ENCODE peak calls at places on chromosomes 4 and X, in six cellular contexts. T is bronchial epithelial cell, D is cardiac fibroblast, S is foreskin keratinocyte, X is fibroblast of the aortic adventitia, G is A549. Q is an unnamed sample.

GRCh38 chrX:103540145-103540544 is 20.9 kb upstream of the RAB40A start:
- DNase-seq in T (peak), D (peak), X (peak), S (no peak), G (no peak), Q (no peak)

GRCh38 chr4:108881190-108881589 is 118.3 kb upstream of the ETNPPL start:
- DNase-seq in S (peak), T (peak), G (no peak), X (peak), D (peak), Q (no peak)

GRCh38 chr4:156718226-156718625 is 253.4 kb downstream of the PDGFC start:
- DNase-seq in T (peak), D (no peak), X (no peak), G (no peak), S (no peak), Q (no peak)

GRCh38 chr4:109496875-109497274 is 63.2 kb upstream of the MCUB start:
- DNase-seq in X (no peak), T (no peak), S (no peak), G (no peak), D (no peak), Q (no peak)

GRCh38 chr4:82774711-82775171 is 23.9 kb downstream of the SCD5 start:
- DNase-seq in T (no peak), S (no peak), G (no peak), X (peak), D (no peak), Q (no peak)

GRCh38 chr4:26727849-26728248 is 132.8 kb upstream of the STIM2 start:
- DNase-seq in T (no peak), D (no peak), S (no peak), G (no peak), X (no peak), Q (no peak)

GRCh38 chrX:39759526-39760224 is 338.1 kb downstream of the BCOR start:
- DNase-seq in X (peak), G (peak), S (no peak), T (no peak), D (peak), Q (no peak)

GRCh38 chr4:151629097-151629783 is 131.6 kb downstream of the GATB start:
- DNase-seq in X (no peak), D (no peak), S (peak), G (no peak), T (peak), Q (no peak)

GRCh38 chr4:149553959-149554520 is 261.6 kb downstream of the IQCM start:
- DNase-seq in S (no peak), G (no peak), X (no peak), D (no peak), T (no peak), Q (no peak)

GRCh38 chrX:78375894-78376293 is 48.5 kb upstream of the CYSLTR1 start:
- DNase-seq in T (peak), X (peak), S (peak), D (peak), G (no peak), Q (no peak)

GRCh38 chr4:139886798-139887197 is 221.2 kb downstream of the MGST2 start:
- DNase-seq in D (peak), G (no peak), X (no peak), T (no peak), S (no peak), Q (no peak)

GRCh38 chrX:12206413-12206812 is 68.1 kb downstream of the FRMPD4 start:
- DNase-seq in G (no peak), D (no peak), S (no peak), X (no peak), T (no peak), Q (no peak)

GRCh38 chr4:148503681-148504080 is 61.5 kb upstream of the NR3C2 start:
- DNase-seq in D (no peak), S (no peak), T (no peak), X (no peak), G (no peak), Q (no peak)

GRCh38 chr4:130306566-130306965 is 1210.6 kb downstream of the C4orf33 start:
- DNase-seq in X (no peak), D (no peak), G (peak), T (no peak), S (no peak), Q (no peak)

GRCh38 chr4:91108751-91109150 is 981.6 kb downstream of the CCSER1 start:
- DNase-seq in D (no peak), T (no peak), X (no peak), G (no peak), S (no peak), Q (no peak)

GRCh38 chr4:108834787-108835384 is 72.0 kb upstream of the ETNPPL start:
- DNase-seq in D (peak), S (no peak), X (peak), G (peak), T (peak), Q (no peak)

GRCh38 chr4:108492816-108493595 is 127.4 kb upstream of the RPL34 start:
- DNase-seq in X (peak), D (peak), G (peak), S (no peak), T (peak), Q (no peak)

GRCh38 chr4:187744911-187745310 is 250.7 kb upstream of the ZFP42 start:
- DNase-seq in T (no peak), G (no peak), X (no peak), D (no peak), S (no peak), Q (no peak)

GRCh38 chrX:45811307-45811706 is 610.6 kb upstream of the DIPK2B start:
- DNase-seq in T (no peak), X (no peak), D (no peak), S (no peak), G (no peak), Q (no peak)

GRCh38 chrX:130100180-130100579 is 10.1 kb downstream of the ELF4 start:
- DNase-seq in D (peak), T (no peak), G (no peak), X (peak), S (no peak), Q (no peak)

GRCh38 chr4:149344436-149344835 is 471.2 kb downstream of the IQCM start:
- DNase-seq in G (no peak), T (peak), D (peak), X (peak), S (peak), Q (no peak)

GRCh38 chrX:45807572-45808425 is 607.1 kb upstream of the DIPK2B start:
- DNase-seq in S (no peak), X (peak), D (peak), T (peak), G (peak), Q (no peak)

GRCh38 chr4:88033309-88033708 is 25.9 kb downstream of the PKD2 start:
- DNase-seq in T (peak), S (no peak), D (peak), G (peak), X (peak), Q (no peak)

GRCh38 chr4:163356104-163356503 is 12.4 kb downstream of the NPY5R start:
- DNase-seq in S (no peak), T (no peak), D (no peak), X (no peak), G (no peak), Q (no peak)
- TF ChIP-seq CTCF in S (no peak), T (peak), D (peak), X (no peak), G (no peak), Q (no peak)

GRCh38 chr4:175953960-175954521 is 111.6 kb upstream of the WDR17 start:
- DNase-seq in X (no peak), G (peak), T (no peak), S (no peak), D (no peak), Q (no peak)
- TF ChIP-seq CTCF in X (no peak), G (no peak), T (no peak), S (peak), D (no peak), Q (no peak)

DNA sequence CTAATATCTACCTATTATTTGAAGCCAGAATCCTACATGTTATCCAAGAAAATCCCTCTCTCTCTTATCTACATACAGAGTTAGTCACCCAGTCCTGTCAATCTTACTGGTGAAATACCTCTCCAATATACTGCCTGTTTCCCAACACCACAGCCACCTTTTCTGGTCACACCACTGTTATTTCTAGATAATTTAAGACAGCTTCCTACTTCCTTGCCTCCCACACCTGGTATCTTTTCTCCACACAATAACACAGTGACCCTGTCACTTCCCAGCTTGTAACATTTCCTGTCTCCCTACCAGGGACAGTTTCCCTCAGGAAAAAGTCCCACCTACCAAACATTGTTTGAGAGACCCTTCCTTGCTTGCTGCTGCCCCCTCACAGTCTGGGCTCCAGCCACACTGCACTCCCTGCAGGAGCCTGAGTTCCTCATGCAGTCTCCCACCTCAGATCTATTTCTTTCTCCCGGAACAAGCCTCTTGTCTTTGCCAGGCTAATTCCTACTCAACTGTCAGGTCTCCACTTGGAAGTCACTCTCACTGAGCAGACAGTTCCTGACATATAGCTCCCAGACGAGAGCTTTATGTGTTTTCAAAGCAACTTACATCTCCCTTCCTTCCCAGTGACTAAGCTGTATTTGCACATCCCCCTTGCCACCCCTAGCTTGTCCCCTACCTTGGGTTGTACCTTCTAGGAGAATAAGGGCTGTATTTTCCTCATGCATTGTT is 73.6 kb upstream of the QRFPR start:
- DNase-seq in G (no peak), T (peak), X (peak), D (no peak), S (no peak), Q (no peak)
- TF ChIP-seq CTCF in G (no peak), T (no peak), X (no peak), D (no peak), S (no peak), Q (no peak)

DNA sequence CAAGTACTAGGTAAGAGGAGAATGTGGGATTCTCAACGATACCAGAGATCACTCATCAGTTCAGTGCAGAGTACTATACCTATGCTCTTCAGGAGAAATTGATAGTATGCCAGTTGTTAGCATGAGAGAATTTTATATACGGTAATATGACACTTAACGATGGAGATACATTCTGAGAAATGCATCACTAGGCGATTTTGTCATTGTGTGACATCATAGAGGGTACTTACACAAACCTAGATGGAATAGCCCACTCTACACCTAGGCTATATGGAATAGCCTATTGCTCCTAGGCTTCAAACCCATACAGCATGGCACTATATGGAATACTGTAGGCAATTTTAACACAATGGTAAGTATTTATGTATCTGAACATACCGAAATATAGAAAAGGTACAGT is 140.2 kb downstream of the SLIT2 start:
- DNase-seq in S (no peak), D (no peak), X (no peak), T (no peak), G (no peak), Q (no peak)
- TF ChIP-seq CTCF in S (no peak), D (no peak), X (no peak), T (no peak), G (no peak), Q (no peak)

DNA sequence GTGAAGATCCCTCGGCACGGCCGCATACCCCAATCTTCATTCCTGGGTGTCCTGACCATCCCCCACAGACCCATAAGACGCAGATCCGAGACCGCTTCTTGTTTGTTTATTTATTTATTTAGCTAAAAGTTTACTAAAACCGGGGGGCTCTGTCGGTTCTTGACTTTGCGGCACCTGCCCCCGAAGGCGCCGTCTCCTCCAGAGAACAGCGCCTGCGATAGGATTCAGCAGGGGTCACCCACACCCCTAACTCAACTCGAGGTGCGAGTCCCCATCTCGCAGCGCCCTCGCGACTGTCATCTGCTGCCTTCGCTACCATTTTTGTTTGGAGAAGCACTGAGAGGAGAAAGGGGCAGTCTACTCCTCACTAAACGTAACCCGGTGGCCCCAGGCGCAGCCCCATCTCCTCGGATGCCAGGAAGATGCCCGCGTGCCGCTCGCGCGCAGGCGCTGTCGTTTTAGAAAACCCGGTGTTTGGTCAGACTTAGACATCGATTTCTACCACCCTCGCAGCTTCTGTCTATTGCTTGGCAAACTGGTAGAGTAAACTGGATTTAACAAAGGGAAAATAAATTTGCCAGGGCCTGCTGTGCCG is 18.9 kb upstream of the GPR101 start:
- DNase-seq in T (no peak), X (no peak), S (no peak), D (no peak), G (no peak), Q (no peak)
- TF ChIP-seq CTCF in T (no peak), X (no peak), S (no peak), D (no peak), G (no peak), Q (no peak)

GRCh38 chrX:119981286-119982070 is 37.9 kb upstream of the NKAP start:
- DNase-seq in X (peak), D (peak), G (peak), S (no peak), T (peak), Q (no peak)
- TF ChIP-seq CTCF in X (peak), D (peak), G (peak), S (peak), T (peak), Q (no peak)

GRCh38 chr4:25107827-25108516 is 52.3 kb downstream of the SEPSECS start:
- DNase-seq in T (peak), S (no peak), X (no peak), D (no peak), G (no peak), Q (no peak)

GRCh38 chr4:25103423-25103822 is 56.8 kb downstream of the SEPSECS start:
- DNase-seq in G (no peak), X (peak), S (no peak), T (no peak), D (no peak), Q (no peak)

GRCh38 chr4:25108556-25108955 is 51.7 kb downstream of the SEPSECS start:
- DNase-seq in S (no peak), G (no peak), T (no peak), X (no peak), D (no peak), Q (no peak)

GRCh38 chr4:25104561-25104960 is 55.7 kb downstream of the SEPSECS start:
- DNase-seq in S (no peak), T (no peak), D (no peak), X (no peak), G (no peak), Q (no peak)

DNA sequence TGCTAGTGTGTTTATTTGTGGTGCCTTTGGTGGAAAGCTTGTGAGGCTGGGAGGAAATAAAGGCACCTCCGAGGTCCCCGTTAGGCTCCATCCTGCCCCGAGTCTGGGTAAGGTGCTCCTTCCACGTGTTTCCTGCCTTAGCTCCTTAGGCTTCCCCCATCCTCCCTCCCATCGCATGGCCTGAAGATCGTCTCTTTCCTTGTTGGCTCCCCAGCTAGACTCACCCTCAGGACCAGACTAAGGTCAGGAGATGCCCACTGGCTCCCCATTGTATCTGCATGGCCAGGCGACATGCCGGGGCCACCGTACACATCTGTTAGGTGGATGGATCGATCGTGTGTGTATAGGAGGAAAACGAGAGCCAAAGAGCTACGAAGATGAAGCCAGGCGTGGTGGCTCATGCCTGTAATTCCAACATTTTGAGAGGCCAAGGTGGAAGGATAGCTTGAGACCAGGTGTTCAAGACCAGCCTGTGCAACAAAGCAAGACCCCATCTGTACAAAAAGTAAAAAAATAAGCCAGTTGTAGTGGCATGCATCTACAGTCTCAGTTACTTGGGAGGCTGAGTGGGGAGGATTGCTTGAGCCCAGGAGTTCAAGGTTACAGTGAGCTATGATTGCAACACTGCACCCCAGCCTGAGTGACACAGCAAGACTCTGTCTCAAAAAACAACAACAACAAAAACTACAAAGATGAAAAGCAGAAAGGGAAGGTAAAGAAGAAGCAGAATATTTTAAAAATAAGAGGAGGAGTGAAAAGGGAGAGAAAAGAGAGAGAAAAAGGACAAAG is 53.7 kb downstream of the SEPSECS start:
- DNase-seq in G (no peak), T (no peak), X (no peak), D (no peak), S (no peak), Q (no peak)
- TF ChIP-seq CTCF in G (no peak), T (no peak), X (no peak), D (no peak), S (no peak), Q (no peak)

Q was measured in natural killer cell.